ENCODE peak calls at places on chromosomes 12 and 14, in four cellular contexts. N is bronchial epithelial cell, U is T follicular helper cell, K is ureter. A is an unnamed sample.

GRCh38 chr12:19186722-19187661 is 57.5 kb downstream of the PLEKHA5 start:
- DNase-seq in N (peak), U (no peak), K (no peak), A (no peak)

GRCh38 chr12:13211859-13212664 is 15.5 kb downstream of the EMP1 start:
- DNase-seq in N (peak), U (peak), K (peak), A (no peak)

GRCh38 chr14:105492051-105492965 is 1.3 kb downstream of the TEDC1 start:
- DNase-seq in N (no peak), U (no peak), K (peak), A (no peak)

GRCh38 chr14:34496007-34496678 is 34.1 kb upstream of the SPTSSA start:
- DNase-seq in N (no peak), U (no peak), K (peak), A (no peak)

GRCh38 chr14:104981699-104982541 is 3.7 kb upstream of the CLBA1 start:
- DNase-seq in N (no peak), U (no peak), K (no peak), A (no peak)

GRCh38 chr14:94665121-94665520 is 52.9 kb downstream of the SERPINA3 start:
- DNase-seq in N (peak), U (no peak), K (peak), A (no peak)

GRCh38 chr12:65740873-65741600 is 83.2 kb upstream of the HMGA2 start:
- DNase-seq in N (peak), U (peak), K (peak), A (no peak)

GRCh38 chr14:104876251-104876699 is 11.2 kb downstream of the CEP170B start:
- DNase-seq in N (no peak), U (peak), K (no peak), A (no peak)

GRCh38 chr14:94897092-94897491 is 127.2 kb upstream of the GSC start:
- DNase-seq in N (no peak), U (no peak), K (no peak), A (no peak)

GRCh38 chr12:22514875-22515274 is 29.5 kb downstream of the C2CD5 start:
- DNase-seq in N (no peak), U (no peak), K (no peak), A (no peak)

GRCh38 chr12:50986961-50987737 is 34.8 kb downstream of the HIGD1C start:
- DNase-seq in N (peak), U (no peak), K (peak), A (no peak)

GRCh38 chr14:103551338-103551762 is 11.1 kb downstream of the BAG5 start:
- DNase-seq in N (no peak), U (no peak), K (peak), A (no peak)

GRCh38 chr14:96538663-96539317 is 36.6 kb downstream of the PAPOLA start:
- DNase-seq in N (peak), U (no peak), K (no peak), A (no peak)

GRCh38 chr14:96594961-96595360 is 92.8 kb downstream of the PAPOLA start:
- DNase-seq in N (no peak), U (no peak), K (no peak), A (no peak)

GRCh38 chr14:73591690-73592448 is at the start of gene ACOT4:
- DNase-seq in N (no peak), U (peak), K (no peak), A (no peak)

GRCh38 chr12:114998118-114998771 is 314.3 kb upstream of the TBX3 start:
- DNase-seq in N (no peak), U (no peak), K (no peak), A (no peak)

GRCh38 chr14:55481769-55482168 is 41.4 kb upstream of the TBPL2 start:
- DNase-seq in N (no peak), U (no peak), K (no peak), A (no peak)

GRCh38 chr12:104354167-104354867 is 50.8 kb downstream of the EID3 start:
- DNase-seq in N (no peak), U (no peak), K (no peak), A (no peak)

GRCh38 chr12:54286042-54286931 is 5.8 kb downstream of the HNRNPA1 start:
- DNase-seq in N (peak), U (no peak), K (no peak), A (peak)

GRCh38 chr12:82698959-82699358 is 12.3 kb downstream of the TMTC2 start:
- DNase-seq in N (no peak), U (no peak), K (no peak), A (no peak)

GRCh38 chr14:22036541-22036940 is 362.9 kb upstream of the OR4E1 start:
- DNase-seq in N (no peak), U (no peak), K (no peak), A (no peak)

GRCh38 chr12:47268501-47269459 is 189.0 kb upstream of the AMIGO2 start:
- DNase-seq in N (peak), U (no peak), K (no peak), A (no peak)

GRCh38 chr12:45718306-45718705 is 11.2 kb upstream of the ARID2 start:
- DNase-seq in N (peak), U (no peak), K (no peak), A (no peak)

GRCh38 chr14:63745858-63746425 is 18.1 kb upstream of the SGPP1 start:
- DNase-seq in N (no peak), U (no peak), K (no peak), A (no peak)

GRCh38 chr14:102592969-102593840 is 756 bp downstream of the RCOR1 start:
- DNase-seq in N (no peak), U (peak), K (peak), A (no peak)

GRCh38 chr12:53996188-53996885 is 3.6 kb upstream of the HOXC9 start:
- DNase-seq in N (no peak), U (no peak), K (no peak), A (no peak)

GRCh38 chr12:43856932-43857331 is 21.1 kb downstream of the TMEM117 start:
- DNase-seq in N (no peak), U (no peak), K (no peak), A (no peak)

GRCh38 chr14:80621701-80622100 is 319.8 kb downstream of the CEP128 start:
- DNase-seq in N (peak), U (no peak), K (no peak), A (peak)

GRCh38 chr12:120928864-120929652 is 24.9 kb upstream of the SPPL3 start:
- DNase-seq in N (peak), U (no peak), K (peak), A (no peak)

GRCh38 chr14:51576112-51576420 is 75.6 kb upstream of the FRMD6 start:
- DNase-seq in N (no peak), U (no peak), K (no peak), A (no peak)

GRCh38 chr12:40907115-40907521 is 214.9 kb downstream of the CNTN1 start:
- DNase-seq in N (peak), U (no peak), K (no peak), A (peak)

GRCh38 chr12:95118138-95118787 is 44.8 kb upstream of the NR2C1 start:
- DNase-seq in N (peak), U (no peak), K (no peak), A (peak)

GRCh38 chr12:15858348-15858747 is 23.8 kb upstream of the STRAP start:
- DNase-seq in N (no peak), U (no peak), K (no peak), A (no peak)

GRCh38 chr12:23493690-23494101 is 455.8 kb downstream of the SOX5 start:
- DNase-seq in N (no peak), U (no peak), K (no peak), A (no peak)

GRCh38 chr12:43277630-43278267 is 274.3 kb downstream of the ADAMTS20 start:
- DNase-seq in N (peak), U (no peak), K (no peak), A (peak)

GRCh38 chr12:34406228-34406995 is 384.1 kb downstream of the ALG10 start:
- DNase-seq in N (no peak), U (no peak), K (peak), A (no peak)

GRCh38 chr14:105495101-105495989 is 4.3 kb downstream of the TEDC1 start:
- DNase-seq in N (no peak), U (no peak), K (no peak), A (no peak)

A was measured in epithelial cell of prostate.